ENCODE peak calls at places on chromosome 3, in six cellular contexts. One of them, this sample, is unnamed.

GRCh38 chr3:126111126-126111551 is 27.2 kb upstream of the SLC41A3 start:
- DNase-seq in GM19239: no peak
- DNase-seq in neural progenitor cell: no peak
- DNase-seq in type B pancreatic cell: peak
- DNase-seq in thoracic aorta: no peak
- DNase-seq in mucosa of descending colon: no peak
- DNase-seq in this sample: peak

GRCh38 chr3:191356586-191357439 is 26.5 kb upstream of the UTS2B start:
- DNase-seq in GM19239: no peak
- DNase-seq in neural progenitor cell: no peak
- DNase-seq in type B pancreatic cell: no peak
- DNase-seq in thoracic aorta: peak
- DNase-seq in mucosa of descending colon: no peak
- DNase-seq in this sample: peak

GRCh38 chr3:134066539-134067310 is 37.0 kb upstream of the SLCO2A1 start:
- DNase-seq in GM19239: no peak
- DNase-seq in neural progenitor cell: no peak
- DNase-seq in type B pancreatic cell: peak
- DNase-seq in thoracic aorta: no peak
- DNase-seq in mucosa of descending colon: no peak
- DNase-seq in this sample: peak

GRCh38 chr3:51876186-51876585 is 785 bp upstream of the IQCF5 start:
- DNase-seq in GM19239: no peak
- DNase-seq in neural progenitor cell: no peak
- DNase-seq in type B pancreatic cell: no peak
- DNase-seq in thoracic aorta: no peak
- DNase-seq in mucosa of descending colon: no peak
- DNase-seq in this sample: no peak

GRCh38 chr3:79255696-79256095 is 512.1 kb downstream of the ROBO1 start:
- DNase-seq in GM19239: no peak
- DNase-seq in neural progenitor cell: no peak
- DNase-seq in type B pancreatic cell: no peak
- DNase-seq in thoracic aorta: no peak
- DNase-seq in mucosa of descending colon: no peak
- DNase-seq in this sample: no peak

GRCh38 chr3:123602325-123602724 is 17.5 kb upstream of the HACD2 start:
- DNase-seq in GM19239: no peak
- DNase-seq in neural progenitor cell: no peak
- DNase-seq in type B pancreatic cell: no peak
- DNase-seq in thoracic aorta: no peak
- DNase-seq in mucosa of descending colon: no peak
- DNase-seq in this sample: no peak

GRCh38 chr3:66744986-66745385 is 244.2 kb upstream of the LRIG1 start:
- DNase-seq in GM19239: no peak
- DNase-seq in neural progenitor cell: no peak
- DNase-seq in type B pancreatic cell: no peak
- DNase-seq in thoracic aorta: no peak
- DNase-seq in mucosa of descending colon: no peak
- DNase-seq in this sample: no peak

GRCh38 chr3:152488449-152488848 is 219.7 kb downstream of the MBNL1 start:
- DNase-seq in GM19239: no peak
- DNase-seq in neural progenitor cell: no peak
- DNase-seq in type B pancreatic cell: no peak
- DNase-seq in thoracic aorta: no peak
- DNase-seq in mucosa of descending colon: no peak
- DNase-seq in this sample: no peak

GRCh38 chr3:189272500-189273119 is 100.8 kb downstream of the TPRG1 start:
- DNase-seq in GM19239: no peak
- DNase-seq in neural progenitor cell: peak
- DNase-seq in type B pancreatic cell: no peak
- DNase-seq in thoracic aorta: no peak
- DNase-seq in mucosa of descending colon: no peak
- DNase-seq in this sample: no peak

GRCh38 chr3:179148446-179149238 is 485 bp downstream of the PIK3CA start:
- DNase-seq in GM19239: peak
- DNase-seq in neural progenitor cell: peak
- DNase-seq in type B pancreatic cell: no peak
- DNase-seq in thoracic aorta: peak
- DNase-seq in mucosa of descending colon: peak
- DNase-seq in this sample: peak

GRCh38 chr3:105809204-105809893 is 59.5 kb downstream of the CBLB start:
- DNase-seq in GM19239: no peak
- DNase-seq in neural progenitor cell: no peak
- DNase-seq in type B pancreatic cell: no peak
- DNase-seq in thoracic aorta: no peak
- DNase-seq in mucosa of descending colon: no peak
- DNase-seq in this sample: no peak

GRCh38 chr3:71486831-71487230 is 96.7 kb downstream of the FOXP1 start:
- DNase-seq in GM19239: no peak
- DNase-seq in neural progenitor cell: no peak
- DNase-seq in type B pancreatic cell: no peak
- DNase-seq in thoracic aorta: no peak
- DNase-seq in mucosa of descending colon: no peak
- DNase-seq in this sample: no peak

GRCh38 chr3:179504371-179504770 is 53.1 kb upstream of the GNB4 start:
- DNase-seq in GM19239: no peak
- DNase-seq in neural progenitor cell: no peak
- DNase-seq in type B pancreatic cell: no peak
- DNase-seq in thoracic aorta: no peak
- DNase-seq in mucosa of descending colon: no peak
- DNase-seq in this sample: no peak

GRCh38 chr3:35946121-35946856 is 307.0 kb downstream of the ARPP21 start:
- DNase-seq in GM19239: no peak
- DNase-seq in neural progenitor cell: peak
- DNase-seq in type B pancreatic cell: no peak
- DNase-seq in thoracic aorta: no peak
- DNase-seq in mucosa of descending colon: no peak
- DNase-seq in this sample: no peak

GRCh38 chr3:197298858-197299854 is 744 bp upstream of the DLG1 start:
- DNase-seq in GM19239: peak
- DNase-seq in neural progenitor cell: peak
- DNase-seq in type B pancreatic cell: peak
- DNase-seq in thoracic aorta: no peak
- DNase-seq in mucosa of descending colon: peak
- DNase-seq in this sample: no peak

GRCh38 chr3:55416381-55416821 is 70.7 kb downstream of the WNT5A start:
- DNase-seq in GM19239: no peak
- DNase-seq in neural progenitor cell: no peak
- DNase-seq in type B pancreatic cell: no peak
- DNase-seq in thoracic aorta: no peak
- DNase-seq in mucosa of descending colon: no peak
- DNase-seq in this sample: no peak

GRCh38 chr3:64150527-64151238 is 74.6 kb downstream of the PRICKLE2 start:
- DNase-seq in GM19239: no peak
- DNase-seq in neural progenitor cell: no peak
- DNase-seq in type B pancreatic cell: no peak
- DNase-seq in thoracic aorta: peak
- DNase-seq in mucosa of descending colon: peak
- DNase-seq in this sample: peak

GRCh38 chr3:126549861-126550487 is 8.8 kb downstream of the C3orf22 start:
- DNase-seq in GM19239: no peak
- DNase-seq in neural progenitor cell: no peak
- DNase-seq in type B pancreatic cell: peak
- DNase-seq in thoracic aorta: no peak
- DNase-seq in mucosa of descending colon: no peak
- DNase-seq in this sample: peak

GRCh38 chr3:63349583-63350177 is 71.6 kb downstream of the SYNPR start:
- DNase-seq in GM19239: peak
- DNase-seq in neural progenitor cell: peak
- DNase-seq in type B pancreatic cell: no peak
- DNase-seq in thoracic aorta: no peak
- DNase-seq in mucosa of descending colon: no peak
- DNase-seq in this sample: no peak

GRCh38 chr3:19881036-19881435 is 53.0 kb downstream of the EFHB start:
- DNase-seq in GM19239: no peak
- DNase-seq in neural progenitor cell: peak
- DNase-seq in type B pancreatic cell: no peak
- DNase-seq in thoracic aorta: no peak
- DNase-seq in mucosa of descending colon: no peak
- DNase-seq in this sample: no peak

GRCh38 chr3:188673509-188674239 is 498.1 kb upstream of the TPRG1 start:
- DNase-seq in GM19239: no peak
- DNase-seq in neural progenitor cell: no peak
- DNase-seq in type B pancreatic cell: no peak
- DNase-seq in thoracic aorta: no peak
- DNase-seq in mucosa of descending colon: no peak
- DNase-seq in this sample: no peak

GRCh38 chr3:191686626-191687025 is 225.7 kb downstream of the PYDC2 start:
- DNase-seq in GM19239: no peak
- DNase-seq in neural progenitor cell: no peak
- DNase-seq in type B pancreatic cell: no peak
- DNase-seq in thoracic aorta: no peak
- DNase-seq in mucosa of descending colon: no peak
- DNase-seq in this sample: no peak

GRCh38 chr3:179045719-179046402 is 25.7 kb downstream of the ZMAT3 start:
- DNase-seq in GM19239: no peak
- DNase-seq in neural progenitor cell: no peak
- DNase-seq in type B pancreatic cell: no peak
- DNase-seq in thoracic aorta: no peak
- DNase-seq in mucosa of descending colon: no peak
- DNase-seq in this sample: no peak

GRCh38 chr3:76024640-76025039 is 239.3 kb upstream of the ZNF717 start:
- DNase-seq in GM19239: no peak
- DNase-seq in neural progenitor cell: peak
- DNase-seq in type B pancreatic cell: no peak
- DNase-seq in thoracic aorta: no peak
- DNase-seq in mucosa of descending colon: no peak
- DNase-seq in this sample: no peak

GRCh38 chr3:169787791-169788190 is 14.6 kb downstream of the MYNN start:
- DNase-seq in GM19239: no peak
- DNase-seq in neural progenitor cell: no peak
- DNase-seq in type B pancreatic cell: no peak
- DNase-seq in thoracic aorta: no peak
- DNase-seq in mucosa of descending colon: no peak
- DNase-seq in this sample: no peak

GRCh38 chr3:159814161-159814560 is 174.5 kb upstream of the IL12A start:
- DNase-seq in GM19239: no peak
- DNase-seq in neural progenitor cell: no peak
- DNase-seq in type B pancreatic cell: no peak
- DNase-seq in thoracic aorta: no peak
- DNase-seq in mucosa of descending colon: peak
- DNase-seq in this sample: no peak

GRCh38 chr3:46353090-46353489 is 821 bp upstream of the CCR2 start:
- DNase-seq in GM19239: no peak
- DNase-seq in neural progenitor cell: no peak
- DNase-seq in type B pancreatic cell: no peak
- DNase-seq in thoracic aorta: no peak
- DNase-seq in mucosa of descending colon: no peak
- DNase-seq in this sample: no peak

GRCh38 chr3:157232146-157232545 is 72.2 kb upstream of the CCNL1 start:
- DNase-seq in GM19239: no peak
- DNase-seq in neural progenitor cell: no peak
- DNase-seq in type B pancreatic cell: no peak
- DNase-seq in thoracic aorta: no peak
- DNase-seq in mucosa of descending colon: no peak
- DNase-seq in this sample: no peak

GRCh38 chr3:124834723-124835718 is 52.1 kb downstream of the ITGB5 start:
- DNase-seq in GM19239: peak
- DNase-seq in neural progenitor cell: peak
- DNase-seq in type B pancreatic cell: no peak
- DNase-seq in thoracic aorta: no peak
- DNase-seq in mucosa of descending colon: peak
- DNase-seq in this sample: no peak

This sample was measured in lower leg skin.